ENCODE peak calls at places on chromosomes 1 and 21, in four cellular contexts. A is psoas muscle, S is NB4, Y is fibroblast of the aortic adventitia. M is an unnamed sample.

GRCh38 chr1:165828103-165828558 is 717 bp downstream of the UCK2 start:
- DNase-seq in A (peak), S (peak), Y (peak), M (peak)

GRCh38 chr1:23019851-23020625 is 770 bp downstream of the KDM1A start:
- DNase-seq in A (peak), S (peak), Y (peak), M (peak)

GRCh38 chr1:85465791-85466134 is 804 bp upstream of the DDAH1 start:
- DNase-seq in A (no peak), S (no peak), Y (peak), M (no peak)

GRCh38 chr1:171919891-171920887 is 78.9 kb downstream of the DNM3 start:
- DNase-seq in A (no peak), S (no peak), Y (no peak), M (no peak)

GRCh38 chr1:94884101-94884875 is 42.6 kb downstream of the CNN3 start:
- DNase-seq in A (no peak), S (no peak), Y (peak), M (no peak)

GRCh38 chr1:110309139-110309538 is 30.0 kb upstream of the RBM15 start:
- DNase-seq in A (no peak), S (no peak), Y (peak), M (no peak)

GRCh38 chr1:186974774-186975181 is 146.0 kb downstream of the PLA2G4A start:
- DNase-seq in A (no peak), S (no peak), Y (peak), M (no peak)

GRCh38 chr1:94727846-94728715 is 92.1 kb upstream of the SLC44A3 start:
- DNase-seq in A (no peak), S (no peak), Y (peak), M (no peak)

GRCh38 chr1:84944767-84945486 is 51.9 kb upstream of the LPAR3 start:
- DNase-seq in A (no peak), S (peak), Y (peak), M (peak)

GRCh38 chr1:25661043-25661807 is 44.6 kb downstream of the MAN1C1 start:
- DNase-seq in A (no peak), S (peak), Y (no peak), M (no peak)

GRCh38 chr1:229058111-229058551 is 212.8 kb upstream of the RAB4A start:
- DNase-seq in A (no peak), S (no peak), Y (no peak), M (no peak)

GRCh38 chr1:174114788-174115448 is 44.4 kb upstream of the RABGAP1L start:
- DNase-seq in A (no peak), S (peak), Y (peak), M (peak)

GRCh38 chr1:21318714-21319159 is 28.5 kb upstream of the ECE1 start:
- DNase-seq in A (peak), S (peak), Y (peak), M (no peak)

GRCh38 chr1:231969078-231969477 is 342.5 kb downstream of the DISC1 start:
- DNase-seq in A (no peak), S (no peak), Y (no peak), M (no peak)

GRCh38 chr1:210445931-210446330 is 117.2 kb downstream of the HHAT start:
- DNase-seq in A (no peak), S (no peak), Y (no peak), M (no peak)

GRCh38 chr1:107352850-107353249 is 212.0 kb downstream of the NTNG1 start:
- DNase-seq in A (no peak), S (no peak), Y (no peak), M (no peak)

GRCh38 chr1:107617921-107618320 is 347.1 kb downstream of the VAV3 start:
- DNase-seq in A (no peak), S (no peak), Y (no peak), M (no peak)

GRCh38 chr1:65429078-65429477 is 8.6 kb downstream of the LEPR start:
- DNase-seq in A (no peak), S (peak), Y (no peak), M (no peak)

GRCh38 chr21:29334717-29335428 is 36.2 kb downstream of the BACH1 start:
- DNase-seq in A (no peak), S (peak), Y (peak), M (no peak)

GRCh38 chr1:161082996-161083742 is 6.2 kb downstream of the NECTIN4 start:
- DNase-seq in A (peak), S (peak), Y (peak), M (no peak)

GRCh38 chr1:147717706-147718097 is 42.7 kb downstream of the GJA5 start:
- DNase-seq in A (no peak), S (no peak), Y (no peak), M (no peak)

GRCh38 chr1:39087109-39087834 is 61.1 kb downstream of the NDUFS5 start:
- DNase-seq in A (peak), S (peak), Y (peak), M (peak)

DNA sequence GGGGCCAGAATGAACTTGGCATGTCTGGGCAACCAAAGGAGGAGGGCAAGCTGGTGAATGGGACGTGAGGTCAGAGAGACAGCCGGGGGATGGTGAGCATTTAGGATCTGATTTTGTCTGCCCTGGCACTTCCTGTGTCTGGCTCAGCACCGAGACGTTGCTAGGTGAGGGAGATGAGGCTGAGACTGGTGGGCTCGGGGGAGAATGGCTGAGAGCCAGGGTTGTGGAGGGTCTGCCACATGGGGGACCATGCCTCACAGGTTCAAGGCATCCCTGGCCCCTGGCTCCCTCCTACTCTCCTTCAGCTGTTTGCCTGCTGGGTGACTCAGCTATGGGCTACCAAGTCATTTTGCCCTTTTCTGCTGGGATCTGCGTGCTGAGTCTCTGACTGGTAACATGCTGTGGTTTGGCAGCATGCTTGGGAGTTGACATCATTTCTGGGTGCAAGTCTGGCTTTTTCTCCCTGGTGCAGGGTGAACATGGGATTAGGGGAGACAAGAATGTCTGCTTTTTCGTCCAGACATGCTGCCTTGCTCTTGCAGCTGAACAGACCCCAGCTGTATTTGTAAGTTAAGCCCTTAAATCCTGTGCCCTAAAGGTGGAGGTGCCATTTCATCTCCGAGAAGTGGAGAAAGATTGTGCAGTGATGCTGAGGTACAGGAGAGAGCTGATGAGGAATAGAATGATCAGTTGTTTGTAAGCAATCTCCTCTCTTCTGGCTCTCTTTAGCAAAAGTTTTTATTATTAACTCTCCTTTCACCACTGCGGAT is 17.6 kb downstream of the GALNT2 start:
- DNase-seq in A (peak), S (peak), Y (peak), M (peak)
- H3K4me3 ChIP-seq in A (no peak), S (no peak), Y (peak), M (no peak)

GRCh38 chr1:27253611-27254010 is 19.2 kb downstream of the WDTC1 start:
- DNase-seq in A (no peak), S (no peak), Y (no peak), M (peak)

GRCh38 chr1:27258598-27258997 is 24.2 kb downstream of the WDTC1 start:
- DNase-seq in A (no peak), S (no peak), Y (no peak), M (no peak)

GRCh38 chr1:27257155-27257554 is 22.7 kb downstream of the WDTC1 start:
- DNase-seq in A (no peak), S (no peak), Y (peak), M (no peak)
- H3K4me3 ChIP-seq in A (no peak), S (no peak), Y (no peak), M (no peak)

GRCh38 chr1:32014199-32014936 is 700 bp downstream of the KHDRBS1 start:
- DNase-seq in A (peak), S (peak), Y (peak), M (peak)

GRCh38 chr1:32014937-32015363 is 1.3 kb downstream of the KHDRBS1 start:
- DNase-seq in A (no peak), S (no peak), Y (no peak), M (peak)

GRCh38 chr1:32013386-32014198 is at the start of gene KHDRBS1:
- DNase-seq in A (peak), S (peak), Y (peak), M (peak)

GRCh38 chr1:32010246-32010645 is 3.4 kb upstream of the KHDRBS1 start:
- DNase-seq in A (no peak), S (no peak), Y (no peak), M (no peak)

GRCh38 chr1:32012709-32013385 is 821 bp upstream of the KHDRBS1 start:
- DNase-seq in A (no peak), S (peak), Y (no peak), M (no peak)
- H3K4me3 ChIP-seq in A (peak), S (peak), Y (peak), M (peak)

DNA sequence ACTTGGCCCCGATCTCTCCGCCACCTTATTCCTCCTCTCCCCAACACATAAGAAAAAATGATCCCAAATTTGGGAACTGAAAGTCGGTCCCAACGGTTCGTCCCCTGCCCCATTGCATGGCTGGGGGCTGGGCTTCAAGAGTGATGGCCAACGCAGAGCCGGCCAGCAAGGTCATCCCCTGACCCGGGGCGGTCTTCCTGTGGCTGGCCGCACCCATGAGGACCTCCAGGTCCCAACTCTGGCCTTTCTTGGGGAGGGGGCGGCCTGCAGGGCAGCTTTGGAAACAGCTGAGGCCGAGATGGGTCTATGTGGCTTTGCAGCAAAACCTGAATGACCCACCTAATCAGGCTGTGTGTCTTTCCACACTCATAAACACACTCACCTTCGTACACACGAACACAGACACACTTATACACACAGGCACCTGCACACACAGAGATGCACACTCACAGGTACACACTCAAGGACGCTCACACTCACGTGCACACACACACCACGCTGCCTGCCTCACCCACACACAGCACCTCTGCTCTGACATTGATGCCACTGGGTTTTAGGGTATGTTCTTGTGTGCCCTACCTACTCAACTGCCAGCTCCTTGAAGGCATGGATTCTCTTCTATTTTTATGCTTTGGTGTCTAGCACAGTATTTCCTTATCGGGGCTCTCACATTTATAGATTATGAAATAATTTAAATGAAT is 562 bp downstream of the DYNLT5 start:
- DNase-seq in A (no peak), S (no peak), Y (no peak), M (no peak)
- H3K4me3 ChIP-seq in A (peak), S (no peak), Y (peak), M (no peak)

GRCh38 chr1:150152182-150152536 is 2.4 kb downstream of the PLEKHO1 start:
- DNase-seq in A (no peak), S (no peak), Y (no peak), M (no peak)

GRCh38 chr1:150150511-150151021 is 850 bp downstream of the PLEKHO1 start:
- DNase-seq in A (peak), S (peak), Y (peak), M (no peak)

GRCh38 chr1:150154143-150154542 is 4.4 kb downstream of the PLEKHO1 start:
- DNase-seq in A (no peak), S (no peak), Y (no peak), M (no peak)

GRCh38 chr1:150151291-150152181 is 1.8 kb downstream of the PLEKHO1 start:
- DNase-seq in A (peak), S (peak), Y (no peak), M (peak)

GRCh38 chr1:150152772-150153461 is 3.2 kb downstream of the PLEKHO1 start:
- DNase-seq in A (peak), S (no peak), Y (peak), M (no peak)
- H3K4me3 ChIP-seq in A (peak), S (peak), Y (peak), M (no peak)

M was measured in GM12865.